ENCODE peak calls at places on chromosome 19, in ten cellular contexts. One of them, this sample, is unnamed.
A peak's percentile ranks its signal among the peaks of the same experiment; 100 is the strongest.

GRCh38 chr19:17949956-17950309 is 17.0 kb upstream of the KCNN1 start:
- DNase-seq in body of pancreas: no peak
- DNase-seq in A549: no peak
- DNase-seq in tibial nerve: no peak
- DNase-seq in vagina: no peak
- DNase-seq in uterus: no peak
- DNase-seq in suprapubic skin: no peak
- DNase-seq in testis: no peak
- DNase-seq in ovary: no peak
- DNase-seq in adrenal gland: no peak
- DNase-seq in this sample: no peak

GRCh38 chr19:47075941-47076340 is 27.5 kb upstream of the TMEM160 start:
- DNase-seq in A549: no peak
- DNase-seq in uterus: no peak
- DNase-seq in adrenal gland: peak; percentile 51
- DNase-seq in suprapubic skin: no peak
- DNase-seq in testis: no peak
- DNase-seq in body of pancreas: peak; percentile 31
- DNase-seq in ovary: no peak
- DNase-seq in vagina: no peak
- DNase-seq in tibial nerve: no peak
- DNase-seq in this sample: no peak

GRCh38 chr19:19475845-19476828 is 39.2 kb downstream of the TSSK6 start:
- DNase-seq in ovary: no peak
- DNase-seq in vagina: no peak
- DNase-seq in A549: peak; percentile 44
- DNase-seq in uterus: no peak
- DNase-seq in body of pancreas: peak; percentile 21
- DNase-seq in adrenal gland: no peak
- DNase-seq in testis: no peak
- DNase-seq in tibial nerve: no peak
- DNase-seq in suprapubic skin: peak; percentile 64
- DNase-seq in this sample: no peak

GRCh38 chr19:48715681-48716171 is 3.8 kb downstream of the MAMSTR start:
- DNase-seq in suprapubic skin: peak; percentile 75
- DNase-seq in testis: peak; percentile 51
- DNase-seq in A549: no peak
- DNase-seq in ovary: peak; percentile 60
- DNase-seq in uterus: peak; percentile 63
- DNase-seq in tibial nerve: no peak
- DNase-seq in vagina: no peak
- DNase-seq in body of pancreas: no peak
- DNase-seq in adrenal gland: no peak
- DNase-seq in this sample: peak; percentile 37

GRCh38 chr19:36097036-36097435 is 13.9 kb upstream of the OVOL3 start:
- DNase-seq in tibial nerve: no peak
- DNase-seq in A549: no peak
- DNase-seq in vagina: no peak
- DNase-seq in ovary: no peak
- DNase-seq in adrenal gland: no peak
- DNase-seq in uterus: no peak
- DNase-seq in testis: peak; percentile 64
- DNase-seq in body of pancreas: no peak
- DNase-seq in suprapubic skin: no peak
- DNase-seq in this sample: no peak

GRCh38 chr19:19115954-19116353 is 22.3 kb downstream of the TMEM161A start:
- DNase-seq in suprapubic skin: no peak
- DNase-seq in body of pancreas: peak; percentile 48
- DNase-seq in uterus: no peak
- DNase-seq in vagina: no peak
- DNase-seq in tibial nerve: no peak
- DNase-seq in adrenal gland: peak; percentile 46
- DNase-seq in A549: peak; percentile 37
- DNase-seq in ovary: no peak
- DNase-seq in testis: peak; percentile 48
- DNase-seq in this sample: peak; percentile 55

GRCh38 chr19:43439183-43440063 is 24.7 kb downstream of the TEX101 start:
- DNase-seq in uterus: no peak
- DNase-seq in suprapubic skin: no peak
- DNase-seq in A549: peak; percentile 91
- DNase-seq in ovary: no peak
- DNase-seq in testis: no peak
- DNase-seq in body of pancreas: no peak
- DNase-seq in tibial nerve: no peak
- DNase-seq in vagina: no peak
- DNase-seq in adrenal gland: no peak
- DNase-seq in this sample: no peak

GRCh38 chr19:55668603-55669348 is 6.2 kb upstream of the EPN1 start:
- DNase-seq in adrenal gland: no peak
- DNase-seq in tibial nerve: no peak
- DNase-seq in body of pancreas: no peak
- DNase-seq in testis: no peak
- DNase-seq in vagina: no peak
- DNase-seq in uterus: no peak
- DNase-seq in ovary: no peak
- DNase-seq in suprapubic skin: no peak
- DNase-seq in A549: no peak
- DNase-seq in this sample: no peak

GRCh38 chr19:11092181-11092538 is 2.9 kb downstream of the LDLR start:
- DNase-seq in ovary: no peak
- DNase-seq in suprapubic skin: no peak
- DNase-seq in A549: peak; percentile 62
- DNase-seq in uterus: no peak
- DNase-seq in tibial nerve: no peak
- DNase-seq in body of pancreas: peak; percentile 46
- DNase-seq in vagina: no peak
- DNase-seq in testis: no peak
- DNase-seq in adrenal gland: no peak
- DNase-seq in this sample: no peak

GRCh38 chr19:16301999-16302694 is 22.5 kb upstream of the KLF2 start:
- DNase-seq in ovary: no peak
- DNase-seq in vagina: no peak
- DNase-seq in uterus: no peak
- DNase-seq in A549: peak; percentile 63
- DNase-seq in adrenal gland: peak; percentile 76
- DNase-seq in body of pancreas: no peak
- DNase-seq in tibial nerve: no peak
- DNase-seq in testis: no peak
- DNase-seq in suprapubic skin: no peak
- DNase-seq in this sample: no peak

GRCh38 chr19:18046066-18046718 is 38.2 kb downstream of the ARRDC2 start:
- DNase-seq in ovary: no peak
- DNase-seq in A549: peak; percentile 54
- DNase-seq in body of pancreas: peak; percentile 32
- DNase-seq in testis: no peak
- DNase-seq in uterus: no peak
- DNase-seq in adrenal gland: peak; percentile 74
- DNase-seq in suprapubic skin: no peak
- DNase-seq in tibial nerve: no peak
- DNase-seq in vagina: no peak
- DNase-seq in this sample: peak; percentile 15

DNA sequence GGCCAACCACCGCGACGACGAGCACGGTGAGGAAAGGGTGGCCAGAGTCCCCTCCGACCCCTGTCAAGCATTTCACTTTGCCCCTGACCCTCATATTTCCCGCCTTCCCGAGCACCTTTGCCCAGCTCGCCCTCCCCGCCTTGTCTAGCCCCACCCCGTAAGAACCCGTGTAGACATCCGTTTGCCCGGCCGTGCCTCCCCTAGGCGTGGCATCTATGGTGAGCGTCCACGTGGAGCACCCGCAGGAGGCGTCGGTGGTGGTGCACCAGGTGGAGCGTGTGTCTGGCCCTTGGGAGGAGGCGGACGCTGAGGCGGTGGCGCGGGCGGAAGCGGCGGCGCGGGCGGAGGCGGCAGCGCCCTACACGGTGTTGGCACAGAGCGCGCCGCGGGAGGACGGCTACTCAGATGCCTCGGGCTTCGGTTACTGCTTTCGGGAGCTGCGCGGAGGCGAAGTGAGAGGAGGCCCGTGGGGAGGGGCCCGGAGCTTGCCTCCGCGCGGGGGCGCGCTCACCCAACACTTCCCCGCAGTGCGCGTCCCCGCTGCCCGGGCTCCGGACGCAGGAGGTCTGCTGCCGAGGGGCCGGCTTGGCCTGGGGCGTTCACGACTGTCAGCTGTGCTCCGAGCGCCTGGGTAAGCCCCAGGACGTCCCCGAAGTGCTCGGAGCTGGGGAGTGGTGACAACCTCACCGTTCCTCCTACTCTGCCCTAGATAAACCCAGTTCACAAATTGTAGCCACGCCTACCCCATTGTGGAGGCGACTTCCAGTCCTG is 4.2 kb downstream of the LTBP4 start:
- DNase-seq in body of pancreas: peak; percentile 88
- DNase-seq in ovary: peak; percentile 77
- DNase-seq in vagina: no peak
- DNase-seq in tibial nerve: peak; percentile 61
- DNase-seq in A549: peak; percentile 96
- DNase-seq in testis: peak; percentile 61
- DNase-seq in suprapubic skin: peak; percentile 90
- DNase-seq in adrenal gland: peak; percentile 65
- DNase-seq in uterus: peak; percentile 75
- DNase-seq in this sample: peak; percentile 93
- H3K4me1 ChIP-seq in body of pancreas: peaks cover 74% of the 10 kb centered on the region
- H3K4me1 ChIP-seq in ovary: peaks cover 12% of the 10 kb centered on the region
- H3K4me1 ChIP-seq in vagina: peaks cover 88% of the 10 kb centered on the region
- H3K4me1 ChIP-seq in tibial nerve: no peaks in the 10 kb centered on the region
- H3K4me1 ChIP-seq in A549: peaks cover 58% of the 10 kb centered on the region
- H3K4me1 ChIP-seq in testis: peaks cover 48% of the 10 kb centered on the region
- H3K4me1 ChIP-seq in suprapubic skin: peaks cover 90% of the 10 kb centered on the region
- H3K4me1 ChIP-seq in adrenal gland: peaks cover 49% of the 10 kb centered on the region
- H3K4me1 ChIP-seq in uterus: no peaks in the 10 kb centered on the region
- H3K4me1 ChIP-seq in this sample: peaks cover 93% of the 10 kb centered on the region

DNA sequence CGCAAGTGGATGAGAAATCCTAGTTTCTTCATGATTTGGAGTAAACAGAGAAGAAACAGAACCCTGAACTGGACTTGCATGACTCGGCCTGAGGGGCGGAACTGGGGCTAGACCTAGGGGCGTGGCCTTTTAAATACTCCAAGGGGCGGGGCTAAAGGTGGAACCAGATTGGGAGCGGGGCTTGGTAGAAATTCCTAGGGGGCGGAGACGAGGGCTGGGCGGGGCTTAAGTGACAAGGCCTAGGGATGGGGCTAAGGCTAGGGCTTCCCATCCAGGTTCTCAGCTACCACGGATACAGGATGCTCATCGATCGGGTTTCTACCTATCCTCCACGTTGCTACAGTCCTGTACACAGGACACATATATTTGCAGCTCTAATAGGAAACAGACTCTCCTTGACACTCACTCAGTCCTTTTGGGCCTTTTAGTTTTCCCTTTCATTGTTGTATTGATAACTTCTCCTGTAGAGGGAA is 372 bp upstream of the ZNF699 start:
- DNase-seq in testis: peak; percentile 97
- DNase-seq in vagina: no peak
- DNase-seq in body of pancreas: peak; percentile 83
- DNase-seq in suprapubic skin: peak; percentile 97
- DNase-seq in adrenal gland: peak; percentile 91
- DNase-seq in A549: peak; percentile 94
- DNase-seq in ovary: peak; percentile 96
- DNase-seq in uterus: peak; percentile 94
- DNase-seq in tibial nerve: peak; percentile 74
- DNase-seq in this sample: peak; percentile 91
- TF ChIP-seq POLR2A in testis: no peak
- TF ChIP-seq POLR2A in vagina: no peak
- TF ChIP-seq POLR2A in body of pancreas: no peak
- TF ChIP-seq POLR2A in suprapubic skin: no peak
- TF ChIP-seq POLR2A in adrenal gland: no peak
- TF ChIP-seq POLR2A in A549: no peak
- TF ChIP-seq POLR2A in ovary: no peak
- TF ChIP-seq POLR2A in uterus: no peak
- TF ChIP-seq POLR2A in tibial nerve: no peak
- TF ChIP-seq POLR2A in this sample: no peak

DNA sequence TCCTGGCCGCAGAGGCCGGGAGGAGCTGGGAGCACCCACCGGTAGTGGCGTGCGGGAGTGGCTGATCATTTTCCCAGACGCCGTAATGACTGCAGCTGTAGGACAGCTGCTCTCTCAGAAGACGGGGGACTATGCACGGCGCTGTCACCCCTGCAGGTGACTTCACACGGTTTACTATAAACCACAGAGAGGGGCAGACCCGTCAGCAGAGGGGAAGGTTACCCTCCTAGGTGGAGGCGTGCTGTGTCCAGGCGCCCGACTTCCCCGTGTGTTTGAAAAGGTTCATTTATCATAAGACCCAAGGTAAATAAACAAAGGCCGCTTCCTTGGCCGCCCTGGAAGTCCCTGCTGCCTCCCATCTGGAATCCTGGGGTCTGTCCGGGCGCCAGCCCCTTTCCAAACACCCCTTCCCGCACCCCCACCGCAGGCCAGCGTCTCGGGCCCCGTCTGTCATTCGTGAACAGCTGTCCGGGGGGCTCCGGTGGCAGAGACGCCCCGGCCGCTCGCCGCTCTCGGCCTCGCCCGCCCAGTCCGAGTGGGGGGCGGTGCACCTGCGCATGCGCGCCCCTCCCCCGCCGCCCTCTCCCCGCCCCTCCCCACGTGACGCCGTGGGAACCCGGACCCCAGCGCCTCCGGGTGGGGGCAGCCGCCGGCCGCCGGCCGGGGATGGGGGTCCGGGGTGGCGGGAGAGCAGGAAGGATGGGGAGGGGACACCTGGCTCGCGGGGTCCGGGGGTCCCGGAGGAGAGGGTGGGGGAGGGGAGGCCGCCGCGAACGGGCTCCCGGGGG is 915 bp downstream of the SHC2 start:
- DNase-seq in adrenal gland: peak; percentile 61
- DNase-seq in vagina: no peak
- DNase-seq in suprapubic skin: no peak
- DNase-seq in tibial nerve: peak; percentile 43
- DNase-seq in testis: peak; percentile 62
- DNase-seq in body of pancreas: peak; percentile 83
- DNase-seq in uterus: peak; percentile 77
- DNase-seq in ovary: peak; percentile 71
- DNase-seq in A549: peak; percentile 46
- DNase-seq in this sample: peak; percentile 60
- H3K4me1 ChIP-seq in adrenal gland: peaks cover 13% of the 10 kb centered on the region
- H3K4me1 ChIP-seq in vagina: peaks cover 24% of the 10 kb centered on the region
- H3K4me1 ChIP-seq in suprapubic skin: peaks cover 22% of the 10 kb centered on the region
- H3K4me1 ChIP-seq in tibial nerve: no peaks in the 10 kb centered on the region
- H3K4me1 ChIP-seq in testis: peaks cover 8% of the 10 kb centered on the region
- H3K4me1 ChIP-seq in body of pancreas: peaks cover 29% of the 10 kb centered on the region
- H3K4me1 ChIP-seq in uterus: no peaks in the 10 kb centered on the region
- H3K4me1 ChIP-seq in ovary: no peaks in the 10 kb centered on the region
- H3K4me1 ChIP-seq in A549: peaks cover 9% of the 10 kb centered on the region
- H3K4me1 ChIP-seq in this sample: peaks cover 19% of the 10 kb centered on the region

DNA sequence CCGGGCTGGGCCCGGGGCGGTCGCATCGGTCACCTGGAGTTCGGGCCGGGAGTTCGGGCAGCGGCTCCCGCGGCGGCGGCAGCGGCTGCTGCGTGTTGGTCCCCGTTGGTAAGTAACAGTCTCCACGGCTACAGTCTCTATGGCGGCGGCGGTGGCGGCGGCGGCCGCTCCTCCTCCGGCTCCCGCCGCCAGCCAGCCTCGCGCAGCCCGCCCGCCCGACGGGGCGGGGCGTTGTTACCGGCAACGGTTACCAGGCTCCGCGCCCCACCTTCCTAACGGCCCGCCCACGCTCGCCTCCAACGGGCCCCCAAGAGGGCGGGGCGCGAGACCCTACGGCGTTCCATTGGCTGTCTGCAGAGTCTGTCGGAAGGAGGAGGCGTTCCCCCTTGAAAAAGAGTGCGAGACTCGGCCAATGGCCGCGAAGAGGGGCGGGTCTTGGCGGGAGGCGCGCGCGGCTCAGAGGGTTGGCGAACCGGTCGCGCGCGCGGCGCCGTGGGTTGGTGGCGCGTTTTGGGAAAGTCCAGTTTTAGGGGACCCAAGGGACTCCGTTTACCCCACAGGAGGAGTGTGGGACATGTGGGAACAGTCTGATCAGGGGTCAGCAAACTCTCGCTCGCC is at the start of gene RFX2:
- DNase-seq in tibial nerve: peak; percentile 97
- DNase-seq in A549: peak; percentile 97
- DNase-seq in testis: peak; percentile 99
- DNase-seq in body of pancreas: peak; percentile 99
- DNase-seq in suprapubic skin: peak; percentile 99
- DNase-seq in vagina: peak; percentile 99
- DNase-seq in adrenal gland: peak; percentile 98
- DNase-seq in uterus: peak; percentile 99
- DNase-seq in ovary: peak; percentile 99
- DNase-seq in this sample: peak; percentile 99
- TF ChIP-seq POLR2A in tibial nerve: no peak
- TF ChIP-seq POLR2A in A549: peak; percentile 16
- TF ChIP-seq POLR2A in testis: no peak
- TF ChIP-seq POLR2A in body of pancreas: peak; percentile 69
- TF ChIP-seq POLR2A in suprapubic skin: no peak
- TF ChIP-seq POLR2A in vagina: no peak
- TF ChIP-seq POLR2A in adrenal gland: no peak
- TF ChIP-seq POLR2A in uterus: peak; percentile 71
- TF ChIP-seq POLR2A in ovary: peak; percentile 70
- TF ChIP-seq POLR2A in this sample: peak; percentile 88